ENCODE peak calls at places on chromosomes 4 and X, in seven cellular contexts. S is H1, N is IMR-90, W is neuronal stem cell, K is mesendoderm, E is mesenchymal stem cell, U is trophoblast cell. P is an unnamed sample.

GRCh38 chrX:11724122-11725017 is 33.7 kb upstream of the MSL3 start:
- DNase-seq in W (peak), E (peak), N (peak), S (no peak), K (peak), U (no peak), P (no peak)

GRCh38 chr4:126269106-126269505 is 954.4 kb downstream of the FAT4 start:
- DNase-seq in N (peak), W (no peak), U (no peak), K (peak), E (no peak), S (no peak), P (no peak)

GRCh38 chr4:23660865-23661264 is 229.0 kb downstream of the PPARGC1A start:
- DNase-seq in N (no peak), K (no peak), S (no peak), W (no peak), U (no peak), E (no peak), P (no peak)

GRCh38 chrX:63350551-63350950 is 581 bp downstream of the SPIN4 start:
- DNase-seq in W (no peak), N (no peak), E (peak), K (peak), U (peak), S (no peak), P (peak)

GRCh38 chrX:14934423-14934822 is 61.2 kb downstream of the MOSPD2 start:
- DNase-seq in N (no peak), K (no peak), E (no peak), S (no peak), W (no peak), U (no peak), P (no peak)

GRCh38 chrX:149494844-149495565 is 10.1 kb downstream of the IDS start:
- DNase-seq in S (no peak), N (no peak), W (no peak), K (no peak), E (no peak), U (no peak), P (no peak)

GRCh38 chr4:7354937-7355336 is 79.8 kb downstream of the PSAPL1 start:
- DNase-seq in N (peak), E (no peak), K (no peak), U (no peak), S (no peak), W (no peak), P (no peak)

GRCh38 chr4:13920901-13921300 is 293.4 kb upstream of the BOD1L1 start:
- DNase-seq in N (peak), S (no peak), W (no peak), U (peak), K (peak), E (peak), P (peak)

GRCh38 chr4:46124773-46125172 is 919 bp upstream of the GABRG1 start:
- DNase-seq in W (peak), N (no peak), S (peak), E (no peak), K (peak), U (no peak), P (peak)

GRCh38 chr4:10611673-10612072 is 72.9 kb downstream of the CLNK start:
- DNase-seq in W (no peak), E (peak), S (no peak), U (peak), K (peak), N (peak), P (no peak)

GRCh38 chr4:153488006-153488718 is 22.0 kb downstream of the TMEM131L start:
- DNase-seq in N (peak), K (no peak), E (no peak), S (peak), W (no peak), U (no peak), P (no peak)

GRCh38 chr4:106369456-106370060 is 980 bp upstream of the GIMD1 start:
- DNase-seq in W (peak), U (peak), E (peak), N (peak), S (no peak), K (peak), P (peak)

GRCh38 chr4:185222598-185222997 is 13.2 kb downstream of the SNX25 start:
- DNase-seq in W (no peak), N (peak), S (no peak), K (no peak), U (no peak), E (no peak), P (no peak)

GRCh38 chr4:155107059-155107458 is 101.4 kb upstream of the NPY2R start:
- DNase-seq in E (no peak), W (no peak), K (no peak), S (no peak), N (no peak), U (no peak), P (no peak)

GRCh38 chrX:50067435-50068292 is 133.1 kb downstream of the AKAP4 start:
- DNase-seq in E (peak), U (peak), N (peak), W (peak), K (peak), S (peak), P (peak)

GRCh38 chrX:109927663-109928273 is 75.1 kb upstream of the TMEM164 start:
- DNase-seq in E (no peak), S (no peak), K (no peak), N (no peak), U (no peak), W (no peak), P (no peak)

GRCh38 chr4:135775909-135776308 is 1574.3 kb upstream of the PABPC4L start:
- DNase-seq in S (no peak), W (no peak), U (no peak), N (no peak), E (no peak), K (no peak), P (no peak)
- H4K8ac ChIP-seq in S (no peak), W (no peak), U (no peak), N (no peak), E (no peak), K (no peak), P (no peak)

DNA sequence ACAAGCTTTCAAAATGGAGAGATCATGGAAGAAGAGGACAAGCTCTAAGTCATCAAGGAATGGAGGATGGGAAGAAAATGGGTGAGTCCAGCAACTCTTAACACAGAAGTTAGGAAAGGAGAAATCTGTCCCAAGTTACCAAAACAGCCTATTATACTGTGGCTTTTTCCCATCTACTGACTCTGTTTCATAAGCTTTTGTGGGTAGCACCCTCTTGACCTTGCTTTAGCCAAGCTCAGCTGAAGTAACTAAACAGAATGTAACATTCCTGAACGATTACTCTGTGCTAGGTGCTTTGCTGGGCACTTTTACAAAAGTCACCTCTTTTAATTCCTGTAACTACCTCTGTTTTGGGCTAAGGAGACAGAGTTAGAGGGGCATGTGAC is 54.8 kb downstream of the MAP7D2 start:
- DNase-seq in W (no peak), E (peak), S (no peak), N (peak), K (no peak), U (no peak), P (no peak)
- H3K9ac ChIP-seq in W (no peak), E (no peak), S (no peak), N (no peak), K (no peak), U (no peak), P (no peak)

DNA sequence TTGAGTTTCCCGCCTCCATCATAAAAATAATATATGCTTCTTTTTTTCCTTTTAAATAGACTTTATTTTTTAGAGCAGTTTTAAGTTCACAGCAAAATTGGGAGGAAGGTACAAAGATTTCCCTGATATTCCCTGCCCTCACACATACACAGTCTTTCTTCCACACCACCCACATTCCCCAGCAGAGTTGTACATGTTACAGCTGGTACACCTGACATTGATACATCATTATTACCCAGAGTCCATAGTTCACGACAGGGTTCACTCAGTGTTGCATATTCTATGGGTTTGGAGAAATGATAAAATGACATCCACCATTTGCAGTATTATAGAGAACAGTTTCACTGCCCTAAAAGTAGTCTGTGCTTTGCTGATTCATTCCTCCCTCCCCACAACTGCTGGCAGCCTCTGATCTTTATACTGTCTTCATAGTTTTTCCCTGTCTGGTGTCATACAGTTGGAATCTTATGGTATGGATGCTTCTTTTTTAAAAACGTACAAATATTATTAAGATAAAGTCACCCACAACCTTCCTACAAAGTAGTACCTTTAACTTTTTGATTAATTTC is 15.1 kb downstream of the AGA start:
- DNase-seq in N (peak), K (no peak), U (no peak), E (peak), S (no peak), W (no peak), P (no peak)
- H2BK5ac ChIP-seq in N (peak), K (no peak), U (no peak), E (no peak), S (no peak), W (no peak), P (no peak)

GRCh38 chr4:173436149-173436579 is 37.2 kb upstream of the SCRG1 start:
- DNase-seq in U (peak), N (peak), E (peak), W (no peak), K (no peak), S (no peak), P (no peak)
- H4K8ac ChIP-seq in U (no peak), N (no peak), E (no peak), W (no peak), K (no peak), S (no peak), P (no peak)

GRCh38 chr4:21792736-21793135 is 155.8 kb downstream of the KCNIP4 start:
- DNase-seq in S (no peak), E (no peak), K (no peak), U (no peak), N (no peak), W (no peak), P (no peak)
- H3K9ac ChIP-seq in S (no peak), E (no peak), K (no peak), U (no peak), N (no peak), W (no peak), P (no peak)

GRCh38 chr4:20493761-20494353 is 206.4 kb upstream of the PACRGL start:
- DNase-seq in E (peak), S (no peak), N (peak), K (no peak), W (no peak), U (no peak), P (no peak)
- H2BK5ac ChIP-seq in E (no peak), S (no peak), N (peak), K (no peak), W (no peak), U (no peak), P (no peak)

GRCh38 chr4:169652535-169652934 is 32.2 kb downstream of the CLCN3 start:
- DNase-seq in N (no peak), E (no peak), K (no peak), W (no peak), S (no peak), U (no peak), P (no peak)
- H4K8ac ChIP-seq in N (no peak), E (no peak), K (no peak), W (no peak), S (no peak), U (no peak), P (no peak)

DNA sequence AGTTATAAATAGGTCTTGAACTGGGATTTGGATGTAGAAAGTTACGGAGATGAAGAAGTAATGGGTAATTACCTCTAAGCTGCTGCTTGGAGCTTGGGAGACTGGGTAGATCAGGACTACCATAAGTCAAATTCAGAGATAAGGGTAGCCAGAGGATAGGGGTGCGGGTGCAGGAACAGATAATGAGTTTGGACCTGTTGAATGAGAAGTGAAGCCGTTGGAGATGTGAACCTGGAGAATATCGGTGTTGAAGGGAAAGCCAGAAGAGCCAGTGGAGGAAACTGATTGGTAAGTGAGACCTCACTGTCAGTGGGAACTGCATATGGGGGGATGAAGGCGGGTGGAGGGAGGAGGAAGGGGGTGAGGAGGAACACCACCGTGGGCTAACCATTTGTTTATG is 618 bp upstream of the FOXO4 start:
- DNase-seq in N (no peak), U (no peak), E (no peak), W (no peak), K (no peak), S (no peak), P (no peak)
- H3K9ac ChIP-seq in N (peak), U (no peak), E (peak), W (no peak), K (peak), S (no peak), P (peak)

GRCh38 chrX:151167791-151168345 is 8.5 kb upstream of the GPR50 start:
- DNase-seq in U (no peak), E (no peak), S (no peak), N (no peak), W (no peak), K (no peak), P (no peak)

GRCh38 chrX:151174581-151175282 is 1.7 kb upstream of the GPR50 start:
- DNase-seq in N (no peak), E (no peak), K (peak), U (no peak), W (no peak), S (peak), P (peak)

GRCh38 chrX:151175283-151176062 is 911 bp upstream of the GPR50 start:
- DNase-seq in W (no peak), K (no peak), N (no peak), E (no peak), U (no peak), S (peak), P (no peak)

GRCh38 chrX:151169783-151170182 is 6.6 kb upstream of the GPR50 start:
- DNase-seq in S (no peak), E (no peak), K (peak), U (no peak), W (no peak), N (no peak), P (no peak)
- H2BK5ac ChIP-seq in S (no peak), E (no peak), K (no peak), U (no peak), W (no peak), N (no peak), P (no peak)

P was measured in H9.